ENCODE peak calls at places on chromosomes 2 and 18, in seven cellular contexts. S is body of pancreas, F is NB4, N is breast epithelium, T is brain microvascular endothelial cell, C is fibroblast of the aortic adventitia, H is right lobe of liver. B is an unnamed sample.

GRCh38 chr18:9827856-9828793 is 57.6 kb upstream of the TXNDC2 start:
- DNase-seq in S (no peak), F (peak), N (peak), T (peak), C (peak), H (no peak), B (peak)

GRCh38 chr2:181805228-181806038 is 86.1 kb upstream of the ITPRID2 start:
- DNase-seq in S (no peak), F (peak), N (no peak), T (no peak), C (peak), H (no peak), B (peak)

GRCh38 chr2:195645413-195645812 is 11.6 kb upstream of the SLC39A10 start:
- DNase-seq in S (no peak), F (no peak), N (no peak), T (no peak), C (no peak), H (no peak), B (no peak)

GRCh38 chr2:173997779-173998178 is 32.6 kb upstream of the SP3 start:
- DNase-seq in S (peak), F (no peak), N (no peak), T (no peak), C (peak), H (peak), B (peak)

GRCh38 chr2:214865400-214865799 is 55.9 kb upstream of the BARD1 start:
- DNase-seq in S (no peak), F (no peak), N (no peak), T (no peak), C (no peak), H (no peak), B (no peak)

GRCh38 chr2:239927424-239927981 is 97.6 kb downstream of the NDUFA10 start:
- DNase-seq in S (no peak), F (peak), N (no peak), T (peak), C (peak), H (peak), B (peak)

GRCh38 chr18:77114564-77115391 is 17.8 kb downstream of the MBP start:
- DNase-seq in S (peak), F (peak), N (peak), T (peak), C (no peak), H (peak), B (peak)

GRCh38 chr2:43073373-43073772 is 153.0 kb downstream of the ZFP36L2 start:
- DNase-seq in S (peak), F (peak), N (no peak), T (no peak), C (peak), H (peak), B (peak)

GRCh38 chr2:73944714-73945113 is 18.0 kb downstream of the DGUOK start:
- DNase-seq in S (no peak), F (no peak), N (no peak), T (no peak), C (no peak), H (no peak), B (no peak)

GRCh38 chr2:32623311-32623706 is 4.5 kb upstream of the TTC27 start:
- DNase-seq in S (no peak), F (peak), N (no peak), T (no peak), C (no peak), H (no peak), B (no peak)

GRCh38 chr2:170652637-170653417 is 62.3 kb upstream of the SP5 start:
- DNase-seq in S (no peak), F (no peak), N (no peak), T (no peak), C (no peak), H (no peak), B (no peak)

GRCh38 chr18:13180614-13181375 is 37.8 kb upstream of the LDLRAD4 start:
- DNase-seq in S (no peak), F (no peak), N (no peak), T (no peak), C (no peak), H (no peak), B (no peak)

GRCh38 chr2:57516740-57517340 is 529.8 kb upstream of the VRK2 start:
- DNase-seq in S (no peak), F (peak), N (no peak), T (no peak), C (peak), H (no peak), B (peak)

GRCh38 chr18:13572721-13573120 is 153.6 kb downstream of the FAM210A start:
- DNase-seq in S (no peak), F (no peak), N (no peak), T (no peak), C (no peak), H (no peak), B (no peak)

GRCh38 chr2:228674155-228674554 is 492.7 kb upstream of the SPHKAP start:
- DNase-seq in S (no peak), F (no peak), N (no peak), T (no peak), C (no peak), H (no peak), B (no peak)

GRCh38 chr2:27965841-27966240 is 75.3 kb downstream of the BABAM2 start:
- DNase-seq in S (no peak), F (no peak), N (no peak), T (no peak), C (no peak), H (no peak), B (no peak)

GRCh38 chr2:12167525-12168317 is 421.3 kb downstream of the LPIN1 start:
- DNase-seq in S (no peak), F (peak), N (no peak), T (no peak), C (no peak), H (no peak), B (no peak)

GRCh38 chr18:29096380-29096779 is 919.5 kb upstream of the CDH2 start:
- DNase-seq in S (no peak), F (peak), N (no peak), T (no peak), C (no peak), H (no peak), B (no peak)

GRCh38 chr2:235766206-235766794 is 272.5 kb downstream of the AGAP1 start:
- DNase-seq in S (peak), F (peak), N (no peak), T (peak), C (peak), H (peak), B (peak)

GRCh38 chr2:222733846-222734689 is 62.6 kb downstream of the MOGAT1 start:
- DNase-seq in S (no peak), F (no peak), N (peak), T (no peak), C (peak), H (no peak), B (no peak)

GRCh38 chr2:47645246-47645645 is 137.7 kb upstream of the MSH6 start:
- DNase-seq in S (no peak), F (no peak), N (no peak), T (no peak), C (no peak), H (no peak), B (no peak)

GRCh38 chr2:65786765-65787164 is 354.4 kb upstream of the SPRED2 start:
- DNase-seq in S (no peak), F (no peak), N (no peak), T (no peak), C (no peak), H (no peak), B (no peak)

GRCh38 chr2:226652983-226653765 is 146.4 kb downstream of the IRS1 start:
- DNase-seq in S (no peak), F (no peak), N (no peak), T (no peak), C (peak), H (no peak), B (peak)

GRCh38 chr2:45153126-45153525 is 143.9 kb upstream of the SIX2 start:
- DNase-seq in S (no peak), F (no peak), N (no peak), T (no peak), C (no peak), H (no peak), B (no peak)

GRCh38 chr18:75178376-75178775 is 30.6 kb downstream of the PTGR3 start:
- DNase-seq in S (no peak), F (no peak), N (no peak), T (no peak), C (no peak), H (no peak), B (no peak)

GRCh38 chr2:180033993-180034894 is 27.1 kb upstream of the CWC22 start:
- DNase-seq in S (no peak), F (no peak), N (no peak), T (peak), C (peak), H (no peak), B (peak)

GRCh38 chr2:134377730-134378129 is 123.9 kb downstream of the MGAT5 start:
- DNase-seq in S (no peak), F (no peak), N (no peak), T (no peak), C (no peak), H (no peak), B (no peak)

GRCh38 chr2:223669453-223670225 is 67.5 kb upstream of the SCG2 start:
- DNase-seq in S (no peak), F (no peak), N (no peak), T (peak), C (peak), H (no peak), B (peak)

GRCh38 chr2:28580078-28580477 is 84.2 kb downstream of the PLB1 start:
- DNase-seq in S (no peak), F (no peak), N (no peak), T (no peak), C (no peak), H (no peak), B (no peak)

GRCh38 chr2:176085861-176086771 is 2.4 kb upstream of the EVX2 start:
- DNase-seq in S (no peak), F (peak), N (no peak), T (no peak), C (peak), H (no peak), B (peak)
- TF ChIP-seq CTCF in S (no peak), F (peak), N (no peak), T (peak), C (peak), H (peak), B (peak)

DNA sequence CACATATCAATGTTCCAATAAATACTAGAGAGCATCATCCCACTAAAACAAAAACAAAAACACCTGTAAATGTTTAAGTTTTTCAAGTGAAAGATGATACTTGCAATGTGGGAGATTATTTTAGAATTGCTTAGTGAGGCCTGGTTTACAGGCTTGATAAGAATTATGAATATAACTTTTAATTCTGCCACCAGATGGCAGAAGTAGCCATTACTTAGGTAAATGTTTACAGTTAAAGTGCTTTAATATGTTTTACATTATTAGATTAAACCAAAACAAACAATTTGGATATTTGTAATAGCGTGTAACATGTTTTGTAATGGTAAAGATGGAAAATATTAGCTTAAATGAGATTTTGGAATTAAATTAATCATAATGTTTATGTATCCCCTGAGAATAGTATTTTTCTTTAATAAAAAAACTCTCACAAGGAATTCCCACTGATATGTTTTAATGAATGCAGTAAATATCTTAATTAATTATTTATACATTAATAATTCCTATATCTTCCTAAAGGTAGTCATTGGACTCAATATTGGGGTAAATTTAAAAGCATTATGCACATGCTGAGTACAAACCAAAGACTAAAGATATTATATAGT is 522.0 kb downstream of the SPAG16 start:
- DNase-seq in S (no peak), F (peak), N (no peak), T (no peak), C (peak), H (no peak), B (peak)
- TF ChIP-seq CTCF in S (peak), F (peak), N (no peak), T (no peak), C (peak), H (peak), B (peak)

GRCh38 chr2:85600951-85601770 is 1.3 kb downstream of the TMEM150A start:
- DNase-seq in S (no peak), F (no peak), N (no peak), T (no peak), C (no peak), H (no peak), B (no peak)

GRCh38 chr2:85600235-85600575 is 2.3 kb downstream of the TMEM150A start:
- DNase-seq in S (no peak), F (no peak), N (no peak), T (no peak), C (no peak), H (no peak), B (no peak)

GRCh38 chr2:85601771-85602475 is 575 bp downstream of the TMEM150A start:
- DNase-seq in S (peak), F (no peak), N (peak), T (no peak), C (peak), H (peak), B (peak)

GRCh38 chr2:85604568-85605339 is 2.3 kb upstream of the TMEM150A start:
- DNase-seq in S (no peak), F (no peak), N (no peak), T (no peak), C (peak), H (no peak), B (peak)

GRCh38 chr2:85602476-85603234 is at the start of gene TMEM150A:
- DNase-seq in S (peak), F (peak), N (peak), T (peak), C (peak), H (peak), B (peak)
- TF ChIP-seq CTCF in S (peak), F (no peak), N (no peak), T (peak), C (peak), H (peak), B (peak)

GRCh38 chr18:63422862-63423304 is 607 bp upstream of the VPS4B start:
- DNase-seq in S (no peak), F (no peak), N (no peak), T (no peak), C (no peak), H (no peak), B (no peak)
- TF ChIP-seq CTCF in S (no peak), F (no peak), N (no peak), T (peak), C (no peak), H (no peak), B (no peak)

B was measured in choroid plexus epithelial cell.